ENCODE peak calls at places on chromosomes 1 and 21, in nine cellular contexts. K is thoracic aorta, D is brain microvascular endothelial cell, B is kidney epithelial cell, M is psoas muscle, R is body of pancreas, I is heart right ventricle, T is ovary, E is neural progenitor cell. Q is an unnamed sample.

GRCh38 chr1:193185861-193186714 is at the start of gene B3GALT2:
- DNase-seq in B (no peak), K (no peak), D (peak; percentile 48), I (peak; percentile 55), M (no peak), T (no peak), R (peak; percentile 39), E (peak; percentile 5), Q (no peak)

GRCh38 chr1:206776239-206776638 is 3.9 kb upstream of the IL10 start:
- DNase-seq in M (no peak), T (no peak), I (no peak), B (no peak), R (no peak), D (no peak), K (no peak), E (no peak), Q (no peak)

GRCh38 chr1:29096255-29096896 is 27.3 kb downstream of the TMEM200B start:
- DNase-seq in D (no peak), K (no peak), B (no peak), R (no peak), M (no peak), E (peak; percentile 27), I (no peak), T (no peak), Q (no peak)

GRCh38 chr1:201266774-201267173 is 16.5 kb upstream of the PKP1 start:
- DNase-seq in M (no peak), I (no peak), D (peak; percentile 86), R (no peak), E (no peak), B (peak; percentile 87), T (no peak), K (no peak), Q (no peak)

GRCh38 chr1:203480084-203480483 is 4.5 kb downstream of the PRELP start:
- DNase-seq in B (no peak), I (no peak), T (no peak), E (no peak), D (no peak), M (no peak), K (no peak), R (no peak), Q (no peak)

GRCh38 chr1:3066250-3066711 is 2.7 kb upstream of the PRDM16 start:
- DNase-seq in E (peak; percentile 68), T (peak; percentile 31), B (no peak), I (peak; percentile 68), D (no peak), R (peak; percentile 88), M (no peak), K (peak; percentile 3), Q (peak; percentile 82)

GRCh38 chr1:1422465-1423244 is 1.6 kb upstream of the ANKRD65 start:
- DNase-seq in K (no peak), R (no peak), M (no peak), B (no peak), E (no peak), I (peak; percentile 17), T (no peak), D (peak; percentile 49), Q (peak; percentile 60)

GRCh38 chr1:201659576-201659975 is 120.6 kb downstream of the NAV1 start:
- DNase-seq in M (no peak), B (no peak), R (no peak), E (no peak), K (no peak), D (no peak), I (no peak), T (no peak), Q (no peak)

GRCh38 chr1:54088385-54088784 is 35.0 kb downstream of the TCEANC2 start:
- DNase-seq in I (no peak), M (no peak), B (no peak), K (no peak), D (no peak), T (no peak), R (no peak), E (no peak), Q (no peak)

GRCh38 chr21:25568230-25568629 is 39.1 kb downstream of the MRPL39 start:
- DNase-seq in M (no peak), R (peak; percentile 16), D (peak; percentile 76), B (no peak), K (no peak), T (peak; percentile 26), E (peak; percentile 22), I (peak; percentile 44), Q (no peak)

GRCh38 chr21:14262039-14262438 is 46.1 kb downstream of the RBM11 start:
- DNase-seq in T (no peak), I (no peak), B (no peak), E (no peak), R (no peak), K (no peak), D (no peak), M (no peak), Q (no peak)

GRCh38 chr21:44596068-44596725 is 3.9 kb upstream of the KRTAP10-6 start:
- DNase-seq in K (no peak), R (no peak), T (no peak), E (no peak), D (no peak), I (no peak), M (no peak), B (peak; percentile 43), Q (no peak)

DNA sequence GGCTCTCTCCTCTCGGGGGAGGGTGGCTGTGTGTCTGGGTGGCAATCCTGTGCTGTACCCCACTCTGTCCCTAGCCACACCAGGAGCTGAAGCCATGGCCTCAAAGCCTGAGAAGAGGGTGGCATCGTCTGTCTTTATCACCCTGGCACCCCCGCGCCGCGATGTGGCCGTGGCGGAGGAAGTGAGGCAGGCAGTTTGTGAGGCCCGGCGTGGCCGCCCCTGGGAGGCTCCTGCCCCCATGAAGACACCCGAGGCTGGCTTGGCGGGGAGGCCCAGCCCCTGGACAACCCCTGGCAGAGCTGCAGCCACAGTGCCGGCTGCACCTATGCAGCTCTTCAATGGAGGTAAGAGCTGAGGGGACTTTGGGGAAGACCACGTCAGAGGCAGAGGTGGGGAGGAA is 6.3 kb downstream of the FBLIM1 start:
- DNase-seq in D (no peak), R (peak; percentile 37), T (no peak), K (no peak), I (no peak), M (no peak), B (no peak), E (no peak), Q (peak; percentile 41)
- H3K4me3 ChIP-seq in D (no peak overlapping the region), R (no peak overlapping the region), T (no peak overlapping the region), K (peak overlapping the region; percentile 88), I (no peak overlapping the region), M (no peak overlapping the region), B (no peak overlapping the region), E (no peak overlapping the region), Q (no peak overlapping the region)

DNA sequence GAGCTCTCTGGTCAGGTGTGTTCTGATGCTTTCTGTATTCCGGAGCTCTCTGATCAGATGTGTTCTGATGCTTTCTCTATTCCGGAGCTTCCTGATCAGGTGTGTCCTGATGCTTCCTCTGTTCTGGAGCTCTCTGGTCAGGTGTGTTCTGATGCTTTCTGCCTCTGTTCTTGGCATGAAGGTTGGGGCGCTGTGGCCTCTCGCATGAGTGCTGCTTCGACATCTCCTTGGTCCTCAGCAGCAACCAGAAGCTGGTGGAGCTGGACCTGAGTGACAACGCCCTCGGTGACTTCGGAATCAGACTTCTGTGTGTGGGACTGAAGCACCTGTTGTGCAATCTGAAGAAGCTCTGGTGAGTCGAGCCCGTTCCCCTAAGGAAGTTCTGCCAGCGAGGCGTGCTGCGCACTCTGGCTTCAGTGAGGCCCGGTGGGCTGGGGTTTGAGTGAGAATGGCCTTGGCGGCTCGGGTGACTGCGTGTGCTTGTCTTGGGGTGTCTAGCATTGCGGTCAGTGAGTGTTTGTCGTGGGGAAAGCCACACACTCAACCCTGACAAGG is 18.0 kb downstream of the NLRP3 start:
- DNase-seq in M (no peak), B (no peak), K (no peak), E (no peak), D (no peak), R (no peak), T (no peak), I (no peak), Q (no peak)
- H3K36me3 ChIP-seq in M (no peaks in the 10 kb centered on the region), B (no peaks in the 10 kb centered on the region), K (no peaks in the 10 kb centered on the region), E (no peaks in the 10 kb centered on the region), D (no peaks in the 10 kb centered on the region), R (no peaks in the 10 kb centered on the region), T (no peaks in the 10 kb centered on the region), I (no peaks in the 10 kb centered on the region), Q (no peaks in the 10 kb centered on the region)

DNA sequence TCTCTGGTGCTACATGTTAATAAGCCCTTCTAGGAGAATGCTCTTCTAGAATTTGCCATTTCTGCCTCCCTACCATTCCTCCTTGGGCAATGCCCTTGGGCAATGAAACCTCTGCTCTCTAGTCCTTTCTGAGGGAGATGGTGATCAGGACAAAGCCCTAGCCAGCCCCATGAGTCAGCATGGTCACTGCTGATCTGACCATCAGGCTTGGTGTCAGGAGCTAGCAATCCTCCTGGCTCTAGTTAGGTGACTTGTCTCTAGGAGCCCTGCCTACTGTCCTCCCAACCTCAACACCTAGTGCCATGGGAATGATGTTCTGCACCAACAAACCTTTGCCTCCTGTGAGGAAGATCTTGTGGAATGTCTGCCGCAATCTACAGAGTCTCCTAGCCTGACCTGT is 89.8 kb downstream of the NMNAT2 start:
- DNase-seq in T (no peak), D (no peak), I (no peak), K (no peak), R (no peak), E (no peak), B (no peak), M (no peak), Q (no peak)
- H3K27me3 ChIP-seq in T (no peaks in the 10 kb centered on the region), D (no peaks in the 10 kb centered on the region), I (no peaks in the 10 kb centered on the region), K (no peaks in the 10 kb centered on the region), R (no peaks in the 10 kb centered on the region), E (no peaks in the 10 kb centered on the region), B (peaks cover 12% of the 10 kb centered on the region), M (peaks cover 2% of the 10 kb centered on the region), Q (no peaks in the 10 kb centered on the region)

DNA sequence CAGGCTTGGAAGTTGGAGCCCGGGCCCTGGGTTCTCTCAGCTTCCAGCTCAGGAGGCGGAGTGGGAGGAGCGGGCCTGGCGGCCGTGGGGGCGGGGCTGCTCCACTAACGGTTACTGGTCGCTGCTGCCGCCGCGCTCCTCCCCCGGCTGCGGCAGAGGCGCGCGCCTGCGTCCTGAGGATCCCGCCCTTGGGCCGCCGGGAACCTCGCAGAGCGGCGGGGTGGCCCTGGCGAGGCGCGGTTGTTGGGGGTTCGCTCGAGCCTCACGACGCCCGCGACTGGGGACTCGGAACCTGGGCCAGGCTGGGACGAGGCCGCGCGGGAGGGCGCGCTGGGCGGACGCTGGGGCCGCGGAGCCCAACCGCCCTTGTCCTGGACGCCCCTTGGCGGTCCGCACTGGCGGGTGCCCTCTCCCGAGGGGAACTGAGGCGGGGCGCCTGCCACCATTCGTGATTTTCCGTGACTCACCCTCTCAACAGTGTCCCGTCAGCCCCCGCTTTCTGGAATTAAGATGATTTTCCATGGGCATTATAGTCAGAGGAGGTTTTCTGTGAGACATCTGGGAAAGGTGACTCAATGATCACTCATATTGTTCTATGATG is 34.1 kb downstream of the OR2G3 start:
- DNase-seq in T (peak; percentile 18), I (peak; percentile 41), B (peak; percentile 7), R (peak; percentile 80), E (peak; percentile 80), M (peak; percentile 62), K (no peak), D (no peak), Q (peak; percentile 56)
- H3K4me3 ChIP-seq in T (peak overlapping the region; percentile 18), I (peak overlapping the region; percentile 48), B (peak overlapping the region; percentile 40), R (no peak overlapping the region), E (no peak overlapping the region), M (peak overlapping the region; percentile 55), K (peak overlapping the region; percentile 51), D (peak overlapping the region; percentile 24), Q (peak overlapping the region; percentile 39)

Q was measured in H7.